ENCODE peak calls at places on chromosome 15, in seven cellular contexts. M is pulmonary artery endothelial cell; J is activated CD4-positive, alpha-beta T cell treated with anti-CD3 and anti-CD28 coated beads, Interleukin-2, amount 10 ng/mL, durations not matched to agents 7 days and 5 days; V is mesothelial cell of epicardium; E is HFFc6; G is stimulated activated CD8-positive, alpha-beta memory T cell treated with anti-CD3 and anti-CD28 coated beads, Interleukin-12 subunit alpha, Interleukin-12 subunit beta, amount 100 ng/mL, for 1 hour; D is SK-N-SH. R is an unnamed sample.

GRCh38 chr15:95152741-95153140 is 921.4 kb downstream of the MCTP2 start:
- DNase-seq in J (no peak), M (no peak), E (no peak), V (no peak), D (no peak), G (no peak), R (no peak)

GRCh38 chr15:79403501-79403900 is 28.6 kb upstream of the MINAR1 start:
- DNase-seq in M (no peak), E (peak), V (no peak), G (no peak), J (no peak), D (no peak), R (peak)

GRCh38 chr15:64930778-64931240 is 19.1 kb downstream of the ANKDD1A start:
- DNase-seq in D (no peak), G (no peak), J (no peak), M (no peak), V (peak), E (no peak), R (peak)

GRCh38 chr15:91941871-91942270 is 88.4 kb downstream of the SLCO3A1 start:
- DNase-seq in G (no peak), J (no peak), M (no peak), V (no peak), E (no peak), D (no peak), R (no peak)

GRCh38 chr15:63244399-63244798 is 33.0 kb upstream of the APH1B start:
- DNase-seq in E (no peak), V (no peak), D (no peak), G (no peak), J (no peak), M (peak), R (no peak)

GRCh38 chr15:62706361-62706760 is 336.2 kb upstream of the TPM1 start:
- DNase-seq in M (no peak), E (no peak), G (no peak), D (peak), J (no peak), V (no peak), R (no peak)

GRCh38 chr15:76006136-76006778 is 6.0 kb downstream of the NRG4 start:
- DNase-seq in M (no peak), J (no peak), D (no peak), E (no peak), G (no peak), V (no peak), R (no peak)

GRCh38 chr15:68230157-68231100 is 901 bp upstream of the CLN6 start:
- DNase-seq in D (peak), E (peak), V (no peak), J (no peak), G (no peak), M (no peak), R (peak)

GRCh38 chr15:89499156-89499555 is 2.8 kb upstream of the RHCG start:
- DNase-seq in J (no peak), G (no peak), E (no peak), D (no peak), M (no peak), V (no peak), R (no peak)

GRCh38 chr15:77096131-77096530 is 25.2 kb upstream of the TSPAN3 start:
- DNase-seq in G (no peak), V (no peak), D (no peak), E (no peak), M (no peak), J (no peak), R (no peak)

GRCh38 chr15:40595773-40596172 is 1.7 kb downstream of the KNL1 start:
- DNase-seq in M (no peak), J (no peak), D (no peak), G (no peak), E (no peak), V (no peak), R (no peak)

GRCh38 chr15:66778314-66778665 is 76.3 kb downstream of the SMAD6 start:
- DNase-seq in V (no peak), M (no peak), E (no peak), G (no peak), J (no peak), D (no peak), R (no peak)

GRCh38 chr15:99105516-99106341 is 849 bp downstream of the SYNM start:
- DNase-seq in V (peak), J (peak), D (peak), G (no peak), E (peak), M (no peak), R (peak)

GRCh38 chr15:60093273-60094067 is 89.4 kb downstream of the FOXB1 start:
- DNase-seq in G (no peak), J (no peak), D (no peak), V (no peak), M (no peak), E (no peak), R (no peak)

GRCh38 chr15:42084465-42085235 is 9.7 kb downstream of the PLA2G4D start:
- DNase-seq in M (no peak), J (peak), E (peak), D (peak), G (peak), V (peak), R (peak)

GRCh38 chr15:59555696-59556095 is 55.9 kb upstream of the GCNT3 start:
- DNase-seq in M (no peak), D (no peak), V (no peak), E (no peak), J (no peak), G (no peak), R (no peak)

GRCh38 chr15:71547066-71547465 is 263.3 kb upstream of the NR2E3 start:
- DNase-seq in M (no peak), E (no peak), G (no peak), D (no peak), J (no peak), V (peak), R (no peak)

GRCh38 chr15:90851114-90851513 is 17.3 kb upstream of the FURIN start:
- DNase-seq in E (no peak), G (no peak), D (no peak), J (peak), M (no peak), V (no peak), R (peak)

GRCh38 chr15:63381301-63382192 is at the start of gene CA12:
- DNase-seq in V (peak), E (no peak), J (no peak), M (no peak), D (peak), G (no peak), R (peak)

GRCh38 chr15:47504624-47505256 is 212.6 kb upstream of the SEMA6D start:
- DNase-seq in M (no peak), E (no peak), D (no peak), J (no peak), V (no peak), G (no peak), R (no peak)

GRCh38 chr15:74062671-74063070 is 19.7 kb downstream of the GOLGA6A start:
- DNase-seq in J (peak), E (no peak), D (no peak), V (peak), M (no peak), G (no peak), R (no peak)

GRCh38 chr15:34701536-34701935 is 53.3 kb downstream of the GJD2 start:
- DNase-seq in M (no peak), E (no peak), J (no peak), V (no peak), G (no peak), D (no peak), R (no peak)

GRCh38 chr15:89462198-89462912 is 34.0 kb downstream of the RHCG start:
- DNase-seq in G (no peak), M (no peak), E (peak), J (peak), D (no peak), V (no peak), R (peak)

GRCh38 chr15:88535100-88535499 is 11.4 kb downstream of the DET1 start:
- DNase-seq in D (no peak), G (no peak), J (no peak), V (no peak), M (no peak), E (peak), R (peak)

GRCh38 chr15:95989392-95989791 is 341.1 kb upstream of the NR2F2 start:
- DNase-seq in G (no peak), M (no peak), V (no peak), E (no peak), D (no peak), J (no peak), R (no peak)

GRCh38 chr15:83106994-83107840 is at the start of gene TM6SF1:
- DNase-seq in V (peak), M (no peak), G (no peak), J (peak), E (no peak), D (peak), R (no peak)

GRCh38 chr15:61314443-61314842 is 85.3 kb upstream of the RORA start:
- DNase-seq in V (no peak), J (no peak), D (no peak), M (no peak), G (no peak), E (no peak), R (no peak)

GRCh38 chr15:91981802-91982201 is 128.3 kb downstream of the SLCO3A1 start:
- DNase-seq in M (no peak), G (no peak), V (no peak), E (no peak), D (no peak), J (no peak), R (no peak)

GRCh38 chr15:90033448-90033847 is 32.3 kb downstream of the ZNF710 start:
- DNase-seq in D (no peak), V (no peak), G (no peak), M (no peak), E (no peak), J (no peak), R (no peak)

GRCh38 chr15:42490246-42490742 is 647 bp downstream of the ZNF106 start:
- DNase-seq in M (no peak), V (no peak), J (no peak), D (no peak), E (no peak), G (no peak), R (peak)

GRCh38 chr15:77031376-77032050 is 36.6 kb downstream of the PSTPIP1 start:
- DNase-seq in V (peak), D (peak), M (no peak), J (peak), E (no peak), G (no peak), R (peak)

GRCh38 chr15:69337133-69337532 is 38.4 kb downstream of the PAQR5 start:
- DNase-seq in V (no peak), D (no peak), M (no peak), G (no peak), E (peak), J (no peak), R (peak)

GRCh38 chr15:40146037-40146436 is 14.8 kb upstream of the BUB1B start:
- DNase-seq in D (no peak), J (no peak), G (no peak), V (no peak), M (no peak), E (peak), R (peak)

GRCh38 chr15:100759116-100759515 is 120.5 kb upstream of the ALDH1A3 start:
- DNase-seq in M (no peak), V (no peak), G (no peak), E (peak), J (no peak), D (no peak), R (peak)

GRCh38 chr15:58704155-58704825 is 45.2 kb downstream of the ADAM10 start:
- DNase-seq in J (no peak), G (no peak), E (peak), D (no peak), V (no peak), M (no peak), R (peak)

R was measured in IMR-90.